ENCODE peak calls at places on chromosomes 3 and 15, in ten cellular contexts. Y is fibroblast of mammary gland, Z is fibroblast of lung, Q is progenitor cell of endocrine pancreas, B is gastrocnemius medialis, F is heart left ventricle, G is foreskin keratinocyte, E is OCI-LY7, K is cardiac fibroblast, U is body of pancreas. P is an unnamed sample.

GRCh38 chr3:126616931-126617330 is 38.0 kb downstream of the TXNRD3 start:
- DNase-seq in Y (no peak), Z (no peak), Q (no peak), B (no peak), F (no peak), G (peak; percentile 70), E (no peak), K (no peak), U (no peak), P (no peak)

GRCh38 chr3:148062590-148062989 is 635.1 kb upstream of the AGTR1 start:
- DNase-seq in Y (no peak), Z (no peak), Q (no peak), B (no peak), F (no peak), G (no peak), E (no peak), K (no peak), U (no peak), P (no peak)

GRCh38 chr3:190566043-190566933 is 52.4 kb downstream of the IL1RAP start:
- DNase-seq in Y (peak; percentile 100), Z (peak; percentile 99), Q (no peak), B (peak; percentile 54), F (peak; percentile 77), G (peak; percentile 100), E (no peak), K (peak; percentile 100), U (peak; percentile 85), P (peak; percentile 99)

GRCh38 chr3:186212611-186213010 is 103.7 kb upstream of the ETV5 start:
- DNase-seq in Y (no peak), Z (no peak), Q (no peak), B (no peak), F (no peak), G (no peak), E (no peak), K (no peak), U (no peak), P (no peak)

GRCh38 chr3:184155644-184156521 is 706 bp downstream of the DVL3 start:
- DNase-seq in Y (no peak), Z (peak; percentile 26), Q (no peak), B (no peak), F (no peak), G (no peak), E (peak; percentile 50), K (no peak), U (peak; percentile 35), P (peak; percentile 5)

GRCh38 chr3:100149130-100149529 is 34.8 kb upstream of the FILIP1L start:
- DNase-seq in Y (no peak), Z (no peak), Q (no peak), B (no peak), F (no peak), G (no peak), E (no peak), K (no peak), U (no peak), P (no peak)

GRCh38 chr3:194294199-194294887 is 56.8 kb downstream of the CPN2 start:
- DNase-seq in Y (no peak), Z (no peak), Q (no peak), B (no peak), F (no peak), G (no peak), E (no peak), K (no peak), U (no peak), P (no peak)

GRCh38 chr15:99100245-99101173 is 4.4 kb upstream of the SYNM start:
- DNase-seq in Y (peak; percentile 68), Z (peak; percentile 69), Q (peak; percentile 75), B (peak; percentile 65), F (peak; percentile 85), G (no peak), E (no peak), K (peak; percentile 74), U (peak; percentile 84), P (peak; percentile 49)

GRCh38 chr15:39579487-39580116 is 1.3 kb upstream of the THBS1 start:
- DNase-seq in Y (peak; percentile 91), Z (peak; percentile 95), Q (peak; percentile 30), B (peak; percentile 16), F (peak; percentile 73), G (peak; percentile 94), E (no peak), K (peak; percentile 96), U (peak; percentile 64), P (peak; percentile 92)

GRCh38 chr3:10777627-10778026 is 38.4 kb upstream of the SLC6A11 start:
- DNase-seq in Y (no peak), Z (no peak), Q (no peak), B (no peak), F (no peak), G (no peak), E (no peak), K (no peak), U (no peak), P (no peak)

GRCh38 chr3:188772886-188773285 is 398.9 kb upstream of the TPRG1 start:
- DNase-seq in Y (peak; percentile 74), Z (peak; percentile 96), Q (no peak), B (no peak), F (no peak), G (no peak), E (no peak), K (peak; percentile 79), U (peak; percentile 76), P (peak; percentile 33)

GRCh38 chr3:188788621-188789081 is 383.1 kb upstream of the TPRG1 start:
- DNase-seq in Y (peak; percentile 96), Z (peak; percentile 92), Q (no peak), B (no peak), F (no peak), G (peak; percentile 89), E (no peak), K (peak; percentile 89), U (no peak), P (peak; percentile 86)

GRCh38 chr3:197224034-197224444 is 74.4 kb downstream of the DLG1 start:
- DNase-seq in Y (peak; percentile 71), Z (peak; percentile 72), Q (no peak), B (no peak), F (no peak), G (peak; percentile 25), E (peak; percentile 67), K (peak; percentile 74), U (no peak), P (peak; percentile 65)

GRCh38 chr15:79186616-79187015 is 95.9 kb upstream of the ANKRD34C start:
- DNase-seq in Y (no peak), Z (no peak), Q (no peak), B (no peak), F (no peak), G (no peak), E (no peak), K (no peak), U (no peak), P (no peak)

GRCh38 chr15:79179597-79179996 is 89.0 kb upstream of the RASGRF1 start:
- DNase-seq in Y (no peak), Z (no peak), Q (no peak), B (no peak), F (no peak), G (no peak), E (no peak), K (no peak), U (no peak), P (no peak)

GRCh38 chr15:79180318-79180717 is 89.7 kb upstream of the RASGRF1 start:
- DNase-seq in Y (no peak), Z (no peak), Q (no peak), B (no peak), F (no peak), G (no peak), E (no peak), K (no peak), U (no peak), P (no peak)

GRCh38 chr15:79185199-79185598 is 94.6 kb upstream of the RASGRF1 start:
- DNase-seq in Y (no peak), Z (no peak), Q (no peak), B (no peak), F (no peak), G (no peak), E (peak; percentile 21), K (no peak), U (no peak), P (no peak)

GRCh38 chr15:79184465-79184892 is 93.9 kb upstream of the RASGRF1 start:
- DNase-seq in Y (peak; percentile 58), Z (peak; percentile 66), Q (peak; percentile 60), B (peak; percentile 25), F (peak; percentile 57), G (peak; percentile 38), E (peak; percentile 81), K (peak; percentile 70), U (peak; percentile 71), P (peak; percentile 40)
- TF ChIP-seq CTCF in Y (peak; percentile 96), Z (peak; percentile 98), Q (peak; percentile 98), B (peak; percentile 85), F (peak; percentile 93), G (peak; percentile 92), E (peak; percentile 100), K (peak; percentile 93), U (peak; percentile 87), P (peak; percentile 97)

DNA sequence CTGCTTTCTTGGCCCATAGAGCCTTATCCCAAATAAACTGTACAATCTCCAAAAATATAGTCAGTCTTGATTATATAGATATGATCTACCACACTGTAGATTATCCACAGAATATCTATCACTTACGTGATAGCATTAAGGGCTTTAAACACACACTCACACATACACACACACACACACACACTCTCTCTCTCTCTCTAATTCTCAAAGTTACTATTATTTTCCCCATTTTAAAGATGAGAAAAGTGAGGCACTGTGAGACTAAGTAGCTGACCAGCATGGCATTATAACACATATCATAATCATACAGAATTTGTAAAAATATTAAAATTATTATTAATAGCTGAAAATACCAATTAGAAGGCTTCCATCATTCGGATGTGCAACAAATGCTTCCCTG is 4.2 kb downstream of the TBC1D5 start:
- DNase-seq in Y (no peak), Z (no peak), Q (no peak), B (no peak), F (no peak), G (no peak), E (no peak), K (no peak), U (no peak), P (no peak)
- TF ChIP-seq CTCF in Y (no peak), Z (no peak), Q (no peak), B (no peak), F (no peak), G (no peak), E (no peak), K (no peak), U (no peak), P (no peak)

GRCh38 chr3:65425880-65426279 is 612.8 kb downstream of the MAGI1 start:
- DNase-seq in Y (peak; percentile 36), Z (peak; percentile 39), Q (no peak), B (no peak), F (no peak), G (no peak), E (no peak), K (peak; percentile 35), U (no peak), P (peak; percentile 27)
- TF ChIP-seq CTCF in Y (peak; percentile 54), Z (peak; percentile 44), Q (peak; percentile 50), B (no peak), F (peak; percentile 41), G (peak; percentile 52), E (no peak), K (peak; percentile 53), U (peak; percentile 27), P (peak; percentile 68)

DNA sequence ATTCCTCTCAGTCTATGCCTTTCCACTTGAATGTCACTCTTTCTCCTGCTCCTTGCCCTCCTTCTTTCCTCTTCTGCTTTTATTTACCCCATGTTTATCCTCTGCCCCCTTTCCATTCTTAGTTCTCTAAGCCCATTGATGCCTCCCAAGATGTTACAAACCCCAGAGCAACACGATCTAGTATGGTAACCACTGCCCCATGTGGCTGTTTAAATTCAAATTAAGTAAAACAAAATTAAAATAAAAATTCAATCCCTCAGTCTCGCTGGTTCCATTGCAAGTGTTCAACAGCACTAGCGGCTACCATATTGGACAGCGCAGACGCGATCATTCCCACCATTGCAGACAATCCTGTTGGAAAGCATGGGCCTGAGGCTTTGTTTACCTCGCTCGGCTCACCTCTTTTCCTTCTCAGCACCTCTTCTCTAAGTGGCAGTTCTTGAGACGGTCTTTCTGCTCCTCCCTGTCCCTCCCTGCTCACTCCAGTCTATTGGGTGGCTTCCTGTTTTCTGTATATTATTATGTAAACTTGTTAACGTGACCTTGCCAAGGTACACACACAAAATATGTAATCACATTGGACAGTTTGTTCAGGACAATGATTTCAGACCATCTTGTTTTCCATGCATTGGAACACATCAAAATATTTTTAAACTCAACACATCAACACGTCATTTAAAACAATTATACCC is 21.8 kb upstream of the CA12 start:
- DNase-seq in Y (no peak), Z (peak; percentile 23), Q (no peak), B (no peak), F (no peak), G (no peak), E (peak; percentile 5), K (no peak), U (no peak), P (no peak)
- TF ChIP-seq CTCF in Y (no peak), Z (no peak), Q (no peak), B (no peak), F (no peak), G (no peak), E (no peak), K (no peak), U (no peak), P (no peak)